ENCODE peak calls at places on chromosome 7, in nine cellular contexts. One of them, this sample, is unnamed.

GRCh38 chr7:117212969-117213877 is 109.6 kb downstream of the WNT2 start:
- DNase-seq in skeletal muscle cell: no peak
- DNase-seq in HL-60: peak
- DNase-seq in neural crest cell: peak
- DNase-seq in GM03348: peak
- DNase-seq in ovary: peak
- DNase-seq in posterior cingulate gyrus: peak
- DNase-seq in Right ventricle myocardium superior: peak
- DNase-seq in choroid plexus epithelial cell: peak
- DNase-seq in this sample: no peak

GRCh38 chr7:22598318-22598717 is 98.3 kb upstream of the STEAP1B start:
- DNase-seq in skeletal muscle cell: no peak
- DNase-seq in HL-60: no peak
- DNase-seq in neural crest cell: no peak
- DNase-seq in GM03348: no peak
- DNase-seq in ovary: no peak
- DNase-seq in posterior cingulate gyrus: no peak
- DNase-seq in Right ventricle myocardium superior: no peak
- DNase-seq in choroid plexus epithelial cell: no peak
- DNase-seq in this sample: no peak

GRCh38 chr7:104861729-104862128 is 152.3 kb upstream of the KMT2E start:
- DNase-seq in skeletal muscle cell: no peak
- DNase-seq in HL-60: no peak
- DNase-seq in neural crest cell: no peak
- DNase-seq in GM03348: no peak
- DNase-seq in ovary: no peak
- DNase-seq in posterior cingulate gyrus: no peak
- DNase-seq in Right ventricle myocardium superior: peak
- DNase-seq in choroid plexus epithelial cell: no peak
- DNase-seq in this sample: peak

GRCh38 chr7:138001529-138002095 is at the start of gene CREB3L2:
- DNase-seq in skeletal muscle cell: no peak
- DNase-seq in HL-60: peak
- DNase-seq in neural crest cell: peak
- DNase-seq in GM03348: peak
- DNase-seq in ovary: no peak
- DNase-seq in posterior cingulate gyrus: peak
- DNase-seq in Right ventricle myocardium superior: no peak
- DNase-seq in choroid plexus epithelial cell: peak
- DNase-seq in this sample: peak

GRCh38 chr7:537911-538634 is 18.4 kb upstream of the PDGFA start:
- DNase-seq in skeletal muscle cell: no peak
- DNase-seq in HL-60: no peak
- DNase-seq in neural crest cell: no peak
- DNase-seq in GM03348: peak
- DNase-seq in ovary: no peak
- DNase-seq in posterior cingulate gyrus: no peak
- DNase-seq in Right ventricle myocardium superior: peak
- DNase-seq in choroid plexus epithelial cell: peak
- DNase-seq in this sample: peak

GRCh38 chr7:44163591-44163990 is 22.5 kb upstream of the MYL7 start:
- DNase-seq in skeletal muscle cell: peak
- DNase-seq in HL-60: no peak
- DNase-seq in neural crest cell: no peak
- DNase-seq in GM03348: peak
- DNase-seq in ovary: no peak
- DNase-seq in posterior cingulate gyrus: no peak
- DNase-seq in Right ventricle myocardium superior: no peak
- DNase-seq in choroid plexus epithelial cell: peak
- DNase-seq in this sample: no peak

GRCh38 chr7:55550010-55550409 is 22.3 kb downstream of the VOPP1 start:
- DNase-seq in skeletal muscle cell: no peak
- DNase-seq in HL-60: no peak
- DNase-seq in neural crest cell: no peak
- DNase-seq in GM03348: no peak
- DNase-seq in ovary: no peak
- DNase-seq in posterior cingulate gyrus: no peak
- DNase-seq in Right ventricle myocardium superior: no peak
- DNase-seq in choroid plexus epithelial cell: no peak
- DNase-seq in this sample: no peak

GRCh38 chr7:150359918-150360681 is 8.5 kb upstream of the REPIN1 start:
- DNase-seq in skeletal muscle cell: no peak
- DNase-seq in HL-60: no peak
- DNase-seq in neural crest cell: no peak
- DNase-seq in GM03348: no peak
- DNase-seq in ovary: no peak
- DNase-seq in posterior cingulate gyrus: no peak
- DNase-seq in Right ventricle myocardium superior: no peak
- DNase-seq in choroid plexus epithelial cell: no peak
- DNase-seq in this sample: no peak

GRCh38 chr7:95501261-95501816 is 15.6 kb downstream of the ASB4 start:
- DNase-seq in skeletal muscle cell: no peak
- DNase-seq in HL-60: no peak
- DNase-seq in neural crest cell: no peak
- DNase-seq in GM03348: no peak
- DNase-seq in ovary: no peak
- DNase-seq in posterior cingulate gyrus: no peak
- DNase-seq in Right ventricle myocardium superior: no peak
- DNase-seq in choroid plexus epithelial cell: peak
- DNase-seq in this sample: no peak

GRCh38 chr7:128703605-128704004 is 31.5 kb downstream of the GARIN1A start:
- DNase-seq in skeletal muscle cell: no peak
- DNase-seq in HL-60: no peak
- DNase-seq in neural crest cell: no peak
- DNase-seq in GM03348: no peak
- DNase-seq in ovary: no peak
- DNase-seq in posterior cingulate gyrus: no peak
- DNase-seq in Right ventricle myocardium superior: no peak
- DNase-seq in choroid plexus epithelial cell: peak
- DNase-seq in this sample: no peak

GRCh38 chr7:936131-937054 is 18.1 kb downstream of the ADAP1 start:
- DNase-seq in skeletal muscle cell: no peak
- DNase-seq in HL-60: no peak
- DNase-seq in neural crest cell: no peak
- DNase-seq in GM03348: peak
- DNase-seq in ovary: no peak
- DNase-seq in posterior cingulate gyrus: no peak
- DNase-seq in Right ventricle myocardium superior: peak
- DNase-seq in choroid plexus epithelial cell: peak
- DNase-seq in this sample: no peak

GRCh38 chr7:132836746-132837145 is 245.1 kb downstream of the CHCHD3 start:
- DNase-seq in skeletal muscle cell: peak
- DNase-seq in HL-60: no peak
- DNase-seq in neural crest cell: no peak
- DNase-seq in GM03348: peak
- DNase-seq in ovary: no peak
- DNase-seq in posterior cingulate gyrus: no peak
- DNase-seq in Right ventricle myocardium superior: no peak
- DNase-seq in choroid plexus epithelial cell: peak
- DNase-seq in this sample: no peak

GRCh38 chr7:127066974-127067373 is 185.8 kb downstream of the GRM8 start:
- DNase-seq in skeletal muscle cell: no peak
- DNase-seq in HL-60: no peak
- DNase-seq in neural crest cell: no peak
- DNase-seq in GM03348: no peak
- DNase-seq in ovary: no peak
- DNase-seq in posterior cingulate gyrus: no peak
- DNase-seq in Right ventricle myocardium superior: no peak
- DNase-seq in choroid plexus epithelial cell: no peak
- DNase-seq in this sample: no peak

GRCh38 chr7:76292206-76292573 is 10.3 kb upstream of the HSPB1 start:
- DNase-seq in skeletal muscle cell: no peak
- DNase-seq in HL-60: no peak
- DNase-seq in neural crest cell: no peak
- DNase-seq in GM03348: no peak
- DNase-seq in ovary: no peak
- DNase-seq in posterior cingulate gyrus: no peak
- DNase-seq in Right ventricle myocardium superior: no peak
- DNase-seq in choroid plexus epithelial cell: peak
- DNase-seq in this sample: no peak

GRCh38 chr7:150862356-150862755 is 10.0 kb downstream of the AOC1 start:
- DNase-seq in skeletal muscle cell: no peak
- DNase-seq in HL-60: no peak
- DNase-seq in neural crest cell: no peak
- DNase-seq in GM03348: no peak
- DNase-seq in ovary: no peak
- DNase-seq in posterior cingulate gyrus: no peak
- DNase-seq in Right ventricle myocardium superior: no peak
- DNase-seq in choroid plexus epithelial cell: no peak
- DNase-seq in this sample: no peak

GRCh38 chr7:158869876-158870275 is 13.5 kb downstream of the DYNC2I1 start:
- DNase-seq in skeletal muscle cell: no peak
- DNase-seq in HL-60: no peak
- DNase-seq in neural crest cell: no peak
- DNase-seq in GM03348: no peak
- DNase-seq in ovary: no peak
- DNase-seq in posterior cingulate gyrus: no peak
- DNase-seq in Right ventricle myocardium superior: no peak
- DNase-seq in choroid plexus epithelial cell: no peak
- DNase-seq in this sample: no peak

GRCh38 chr7:104963991-104964385 is 50.0 kb upstream of the KMT2E start:
- DNase-seq in skeletal muscle cell: no peak
- DNase-seq in HL-60: no peak
- DNase-seq in neural crest cell: no peak
- DNase-seq in GM03348: no peak
- DNase-seq in ovary: no peak
- DNase-seq in posterior cingulate gyrus: no peak
- DNase-seq in Right ventricle myocardium superior: no peak
- DNase-seq in choroid plexus epithelial cell: peak
- DNase-seq in this sample: no peak

GRCh38 chr7:135386181-135386580 is 123.7 kb downstream of the CNOT4 start:
- DNase-seq in skeletal muscle cell: no peak
- DNase-seq in HL-60: no peak
- DNase-seq in neural crest cell: no peak
- DNase-seq in GM03348: peak
- DNase-seq in ovary: no peak
- DNase-seq in posterior cingulate gyrus: no peak
- DNase-seq in Right ventricle myocardium superior: no peak
- DNase-seq in choroid plexus epithelial cell: peak
- DNase-seq in this sample: no peak

GRCh38 chr7:318476-319266 is 28.7 kb downstream of the FOXL3 start:
- DNase-seq in skeletal muscle cell: no peak
- DNase-seq in HL-60: no peak
- DNase-seq in neural crest cell: no peak
- DNase-seq in GM03348: no peak
- DNase-seq in ovary: no peak
- DNase-seq in posterior cingulate gyrus: no peak
- DNase-seq in Right ventricle myocardium superior: no peak
- DNase-seq in choroid plexus epithelial cell: no peak
- DNase-seq in this sample: peak

GRCh38 chr7:30780909-30781308 is 9.7 kb downstream of the MINDY4 start:
- DNase-seq in skeletal muscle cell: no peak
- DNase-seq in HL-60: no peak
- DNase-seq in neural crest cell: no peak
- DNase-seq in GM03348: no peak
- DNase-seq in ovary: no peak
- DNase-seq in posterior cingulate gyrus: no peak
- DNase-seq in Right ventricle myocardium superior: peak
- DNase-seq in choroid plexus epithelial cell: no peak
- DNase-seq in this sample: peak

GRCh38 chr7:70578131-70578530 is 553.8 kb upstream of the GALNT17 start:
- DNase-seq in skeletal muscle cell: no peak
- DNase-seq in HL-60: no peak
- DNase-seq in neural crest cell: no peak
- DNase-seq in GM03348: no peak
- DNase-seq in ovary: no peak
- DNase-seq in posterior cingulate gyrus: no peak
- DNase-seq in Right ventricle myocardium superior: no peak
- DNase-seq in choroid plexus epithelial cell: no peak
- DNase-seq in this sample: no peak

GRCh38 chr7:121480058-121480457 is 84.0 kb upstream of the FAM3C start:
- DNase-seq in skeletal muscle cell: no peak
- DNase-seq in HL-60: no peak
- DNase-seq in neural crest cell: no peak
- DNase-seq in GM03348: no peak
- DNase-seq in ovary: no peak
- DNase-seq in posterior cingulate gyrus: no peak
- DNase-seq in Right ventricle myocardium superior: no peak
- DNase-seq in choroid plexus epithelial cell: no peak
- DNase-seq in this sample: no peak

GRCh38 chr7:51077951-51078350 is 238.7 kb downstream of the COBL start:
- DNase-seq in skeletal muscle cell: no peak
- DNase-seq in HL-60: no peak
- DNase-seq in neural crest cell: no peak
- DNase-seq in GM03348: no peak
- DNase-seq in ovary: no peak
- DNase-seq in posterior cingulate gyrus: no peak
- DNase-seq in Right ventricle myocardium superior: no peak
- DNase-seq in choroid plexus epithelial cell: no peak
- DNase-seq in this sample: no peak

GRCh38 chr7:16402084-16402483 is 19.3 kb downstream of the CRPPA start:
- DNase-seq in skeletal muscle cell: peak
- DNase-seq in HL-60: no peak
- DNase-seq in neural crest cell: no peak
- DNase-seq in GM03348: no peak
- DNase-seq in ovary: no peak
- DNase-seq in posterior cingulate gyrus: no peak
- DNase-seq in Right ventricle myocardium superior: no peak
- DNase-seq in choroid plexus epithelial cell: no peak
- DNase-seq in this sample: no peak

GRCh38 chr7:44998153-44998871 is 1.7 kb upstream of the CCM2 start:
- DNase-seq in skeletal muscle cell: no peak
- DNase-seq in HL-60: no peak
- DNase-seq in neural crest cell: no peak
- DNase-seq in GM03348: no peak
- DNase-seq in ovary: no peak
- DNase-seq in posterior cingulate gyrus: no peak
- DNase-seq in Right ventricle myocardium superior: no peak
- DNase-seq in choroid plexus epithelial cell: no peak
- DNase-seq in this sample: no peak

GRCh38 chr7:42237162-42237821 is at the start of gene GLI3:
- DNase-seq in skeletal muscle cell: peak
- DNase-seq in HL-60: no peak
- DNase-seq in neural crest cell: peak
- DNase-seq in GM03348: peak
- DNase-seq in ovary: peak
- DNase-seq in posterior cingulate gyrus: peak
- DNase-seq in Right ventricle myocardium superior: peak
- DNase-seq in choroid plexus epithelial cell: peak
- DNase-seq in this sample: peak

GRCh38 chr7:100632951-100633717 is 8.2 kb downstream of the TFR2 start:
- DNase-seq in skeletal muscle cell: no peak
- DNase-seq in HL-60: peak
- DNase-seq in neural crest cell: peak
- DNase-seq in GM03348: peak
- DNase-seq in ovary: peak
- DNase-seq in posterior cingulate gyrus: peak
- DNase-seq in Right ventricle myocardium superior: peak
- DNase-seq in choroid plexus epithelial cell: peak
- DNase-seq in this sample: peak

GRCh38 chr7:31029674-31030073 is 22.4 kb upstream of the ADCYAP1R1 start:
- DNase-seq in skeletal muscle cell: no peak
- DNase-seq in HL-60: no peak
- DNase-seq in neural crest cell: no peak
- DNase-seq in GM03348: no peak
- DNase-seq in ovary: no peak
- DNase-seq in posterior cingulate gyrus: no peak
- DNase-seq in Right ventricle myocardium superior: no peak
- DNase-seq in choroid plexus epithelial cell: no peak
- DNase-seq in this sample: no peak

GRCh38 chr7:94403546-94403945 is 8.9 kb downstream of the COL1A2 start:
- DNase-seq in skeletal muscle cell: no peak
- DNase-seq in HL-60: no peak
- DNase-seq in neural crest cell: no peak
- DNase-seq in GM03348: no peak
- DNase-seq in ovary: no peak
- DNase-seq in posterior cingulate gyrus: no peak
- DNase-seq in Right ventricle myocardium superior: no peak
- DNase-seq in choroid plexus epithelial cell: peak
- DNase-seq in this sample: no peak

GRCh38 chr7:27148776-27149641 is 1.4 kb upstream of the HOXA6 start:
- DNase-seq in skeletal muscle cell: no peak
- DNase-seq in HL-60: no peak
- DNase-seq in neural crest cell: no peak
- DNase-seq in GM03348: peak
- DNase-seq in ovary: peak
- DNase-seq in posterior cingulate gyrus: no peak
- DNase-seq in Right ventricle myocardium superior: no peak
- DNase-seq in choroid plexus epithelial cell: no peak
- DNase-seq in this sample: no peak

GRCh38 chr7:81162771-81163525 is 244.1 kb upstream of the SEMA3C start:
- DNase-seq in skeletal muscle cell: no peak
- DNase-seq in HL-60: no peak
- DNase-seq in neural crest cell: no peak
- DNase-seq in GM03348: no peak
- DNase-seq in ovary: no peak
- DNase-seq in posterior cingulate gyrus: no peak
- DNase-seq in Right ventricle myocardium superior: no peak
- DNase-seq in choroid plexus epithelial cell: peak
- DNase-seq in this sample: no peak

This sample was measured in heart right ventricle.